ENCODE peak calls at places on chromosomes 13 and 19, in six cellular contexts. One of them, this sample, is unnamed.

GRCh38 chr19:347946-348861 is 3.6 kb upstream of the MIER2 start:
- DNase-seq in trophoblast cell: peak; percentile 56
- DNase-seq in H9: peak; percentile 70
- DNase-seq in neuronal stem cell: no peak
- DNase-seq in IMR-90: no peak
- DNase-seq in H1: no peak
- DNase-seq in this sample: peak; percentile 25

GRCh38 chr13:101640797-101641400 is 188.4 kb downstream of the ITGBL1 start:
- DNase-seq in H1: no peak
- DNase-seq in neuronal stem cell: no peak
- DNase-seq in trophoblast cell: peak; percentile 82
- DNase-seq in H9: no peak
- DNase-seq in IMR-90: peak; percentile 78
- DNase-seq in this sample: peak; percentile 82

GRCh38 chr19:53808710-53809125 is 15.4 kb downstream of the NLRP12 start:
- DNase-seq in H1: no peak
- DNase-seq in trophoblast cell: peak; percentile 64
- DNase-seq in IMR-90: peak; percentile 42
- DNase-seq in neuronal stem cell: no peak
- DNase-seq in H9: peak; percentile 66
- DNase-seq in this sample: peak; percentile 15

GRCh38 chr19:29715695-29716581 is 877 bp upstream of the C19orf12 start:
- DNase-seq in IMR-90: no peak
- DNase-seq in neuronal stem cell: no peak
- DNase-seq in H1: no peak
- DNase-seq in H9: no peak
- DNase-seq in trophoblast cell: peak; percentile 30
- DNase-seq in this sample: peak; percentile 46

GRCh38 chr13:73492811-73493210 is 434.0 kb downstream of the KLF5 start:
- DNase-seq in H9: no peak
- DNase-seq in IMR-90: no peak
- DNase-seq in neuronal stem cell: no peak
- DNase-seq in H1: no peak
- DNase-seq in trophoblast cell: no peak
- DNase-seq in this sample: no peak

GRCh38 chr19:49361438-49362047 is 673 bp downstream of the TEAD2 start:
- DNase-seq in H9: peak; percentile 73
- DNase-seq in IMR-90: peak; percentile 80
- DNase-seq in H1: no peak
- DNase-seq in neuronal stem cell: peak; percentile 70
- DNase-seq in trophoblast cell: peak; percentile 57
- DNase-seq in this sample: peak; percentile 93

GRCh38 chr13:85586422-85586831 is 212.8 kb downstream of the SLITRK6 start:
- DNase-seq in IMR-90: peak; percentile 85
- DNase-seq in trophoblast cell: peak; percentile 67
- DNase-seq in H9: no peak
- DNase-seq in H1: no peak
- DNase-seq in neuronal stem cell: no peak
- DNase-seq in this sample: peak; percentile 69

GRCh38 chr19:48255376-48256303 is at the start of gene CARD8:
- DNase-seq in neuronal stem cell: peak; percentile 58
- DNase-seq in trophoblast cell: peak; percentile 85
- DNase-seq in IMR-90: peak; percentile 88
- DNase-seq in H9: peak; percentile 86
- DNase-seq in H1: peak; percentile 70
- DNase-seq in this sample: peak; percentile 93

GRCh38 chr13:39051157-39051556 is 12.9 kb downstream of the NHLRC3 start:
- DNase-seq in H9: no peak
- DNase-seq in IMR-90: peak; percentile 50
- DNase-seq in trophoblast cell: peak; percentile 59
- DNase-seq in H1: no peak
- DNase-seq in neuronal stem cell: peak; percentile 26
- DNase-seq in this sample: peak; percentile 60

GRCh38 chr13:46404732-46405097 is 17.7 kb upstream of the RUBCNL start:
- DNase-seq in trophoblast cell: no peak
- DNase-seq in neuronal stem cell: no peak
- DNase-seq in H1: no peak
- DNase-seq in IMR-90: no peak
- DNase-seq in H9: no peak
- DNase-seq in this sample: no peak

GRCh38 chr19:32823747-32824102 is 45.8 kb downstream of the SLC7A9 start:
- DNase-seq in H1: no peak
- DNase-seq in IMR-90: no peak
- DNase-seq in neuronal stem cell: no peak
- DNase-seq in trophoblast cell: no peak
- DNase-seq in H9: no peak
- DNase-seq in this sample: no peak
- H3K14ac ChIP-seq in H1: no peak overlapping the region
- H3K14ac ChIP-seq in IMR-90: no peak overlapping the region
- H3K14ac ChIP-seq in neuronal stem cell: no peak overlapping the region
- H3K14ac ChIP-seq in trophoblast cell: no peak overlapping the region
- H3K14ac ChIP-seq in H9: no peak overlapping the region
- H3K14ac ChIP-seq in this sample: no peak overlapping the region

DNA sequence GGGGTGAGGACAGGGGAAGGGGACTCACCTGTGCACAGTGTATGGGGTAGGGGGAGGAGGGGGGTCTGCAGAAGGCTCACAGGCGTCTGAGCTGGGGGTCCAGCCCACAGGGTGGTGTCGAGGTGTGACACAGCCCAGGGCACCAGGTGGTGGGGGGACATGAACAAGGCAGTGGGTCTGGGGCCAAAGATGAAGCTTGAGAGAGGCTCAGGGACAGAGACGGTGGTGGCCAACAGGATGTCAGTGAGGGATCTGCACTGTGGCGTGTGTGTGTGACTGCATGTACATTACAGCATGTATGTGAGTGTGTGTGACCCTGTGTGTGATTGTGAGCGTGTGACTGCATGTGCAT is 1.7 kb downstream of the ADAMTS10 start:
- DNase-seq in trophoblast cell: no peak
- DNase-seq in H9: no peak
- DNase-seq in neuronal stem cell: no peak
- DNase-seq in H1: no peak
- DNase-seq in IMR-90: no peak
- DNase-seq in this sample: no peak
- H3K4ac ChIP-seq in trophoblast cell: no peak overlapping the region
- H3K4ac ChIP-seq in H9: no peak overlapping the region
- H3K4ac ChIP-seq in neuronal stem cell: no peak overlapping the region
- H3K4ac ChIP-seq in H1: peak overlapping the region; percentile 30
- H3K4ac ChIP-seq in IMR-90: peak overlapping the region; percentile 96
- H3K4ac ChIP-seq in this sample: peak overlapping the region; percentile 62

GRCh38 chr19:11539495-11540365 is 1.1 kb downstream of the CNN1 start:
- DNase-seq in H1: peak; percentile 63
- DNase-seq in H9: no peak
- DNase-seq in trophoblast cell: no peak
- DNase-seq in IMR-90: peak; percentile 22
- DNase-seq in neuronal stem cell: no peak
- DNase-seq in this sample: peak; percentile 54
- H3K27ac ChIP-seq in H1: no peak overlapping the region
- H3K27ac ChIP-seq in H9: no peak overlapping the region
- H3K27ac ChIP-seq in trophoblast cell: peak overlapping the region; percentile 91
- H3K27ac ChIP-seq in IMR-90: peak overlapping the region; percentile 91
- H3K27ac ChIP-seq in neuronal stem cell: no peak overlapping the region
- H3K27ac ChIP-seq in this sample: peak overlapping the region; percentile 21

GRCh38 chr19:46383846-46384245 is 29.5 kb downstream of the CCDC8 start:
- DNase-seq in H1: no peak
- DNase-seq in neuronal stem cell: no peak
- DNase-seq in trophoblast cell: no peak
- DNase-seq in H9: peak; percentile 20
- DNase-seq in IMR-90: no peak
- DNase-seq in this sample: no peak

GRCh38 chr19:46380690-46381089 is 32.7 kb downstream of the CCDC8 start:
- DNase-seq in trophoblast cell: no peak
- DNase-seq in neuronal stem cell: no peak
- DNase-seq in IMR-90: no peak
- DNase-seq in H9: no peak
- DNase-seq in H1: no peak
- DNase-seq in this sample: no peak

GRCh38 chr19:46383171-46383815 is 30.1 kb downstream of the CCDC8 start:
- DNase-seq in IMR-90: no peak
- DNase-seq in H9: peak; percentile 20
- DNase-seq in neuronal stem cell: no peak
- DNase-seq in trophoblast cell: no peak
- DNase-seq in H1: no peak
- DNase-seq in this sample: no peak

GRCh38 chr19:46381746-46382345 is 31.5 kb downstream of the CCDC8 start:
- DNase-seq in H9: peak; percentile 8
- DNase-seq in IMR-90: no peak
- DNase-seq in trophoblast cell: no peak
- DNase-seq in neuronal stem cell: no peak
- DNase-seq in H1: no peak
- DNase-seq in this sample: no peak

DNA sequence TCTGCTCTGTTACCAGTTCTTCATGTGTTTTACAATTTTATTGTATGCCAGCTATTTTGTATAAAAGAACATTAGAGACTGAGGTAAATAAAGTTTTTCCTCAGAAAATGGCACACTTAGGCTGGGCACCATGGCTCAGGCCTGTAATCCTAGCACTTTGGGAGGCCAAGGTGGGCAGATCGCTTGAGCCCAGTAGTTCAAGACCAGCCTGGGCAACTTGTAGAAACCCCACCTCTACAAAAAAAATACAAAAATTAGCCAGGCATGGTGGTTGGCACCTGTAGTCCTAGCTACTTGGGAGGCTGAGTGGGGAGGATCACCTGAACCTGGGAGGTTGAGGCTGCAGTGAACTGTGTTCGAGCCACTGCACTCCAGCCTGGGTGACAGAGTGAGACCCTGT is 32.0 kb downstream of the CCDC8 start:
- DNase-seq in IMR-90: no peak
- DNase-seq in trophoblast cell: no peak
- DNase-seq in neuronal stem cell: no peak
- DNase-seq in H1: no peak
- DNase-seq in H9: no peak
- DNase-seq in this sample: no peak
- H3K14ac ChIP-seq in IMR-90: no peak overlapping the region
- H3K14ac ChIP-seq in trophoblast cell: no peak overlapping the region
- H3K14ac ChIP-seq in neuronal stem cell: no peak overlapping the region
- H3K14ac ChIP-seq in H1: no peak overlapping the region
- H3K14ac ChIP-seq in H9: no peak overlapping the region
- H3K14ac ChIP-seq in this sample: no peak overlapping the region

DNA sequence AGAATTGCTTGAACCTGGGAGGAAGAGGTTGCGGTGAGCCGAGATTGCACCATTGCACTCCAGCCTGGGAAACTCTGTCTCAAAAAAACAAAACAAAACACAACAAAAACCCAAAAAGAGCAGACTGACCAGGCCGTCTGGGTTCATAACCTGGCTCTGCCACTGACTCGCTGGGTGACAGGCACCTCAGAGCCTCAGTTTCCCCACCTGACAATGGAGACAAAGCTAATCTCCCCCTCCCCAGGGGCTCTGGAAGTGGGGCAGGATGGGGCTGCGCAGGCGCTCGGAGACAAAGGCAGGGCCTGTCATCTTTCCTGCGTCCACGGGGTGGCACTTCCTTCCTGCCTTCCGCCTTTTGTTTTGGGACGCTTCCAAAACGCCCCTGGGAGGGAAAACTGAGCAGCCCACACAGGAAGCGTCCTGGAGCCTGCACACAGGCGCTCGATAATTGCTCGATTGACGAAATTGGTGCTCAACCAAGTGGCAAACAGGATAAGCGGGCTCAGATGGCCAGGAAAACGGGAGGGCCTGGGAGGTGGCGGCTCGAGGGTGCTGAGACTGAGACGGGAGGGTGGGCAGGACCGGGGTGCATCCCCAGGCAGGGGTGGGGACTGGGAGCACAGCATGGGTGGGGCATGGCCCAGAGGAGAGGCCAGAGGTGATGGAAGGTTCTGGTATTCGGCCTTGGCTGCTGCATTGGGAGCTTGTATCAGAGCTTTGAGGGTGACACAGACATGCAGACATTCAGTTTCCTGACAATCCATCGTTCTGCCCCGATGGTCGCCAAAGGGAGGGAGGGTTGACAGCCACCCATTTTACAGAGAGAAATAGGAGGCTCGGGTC is 17.8 kb downstream of the SPC24 start:
- DNase-seq in IMR-90: peak; percentile 84
- DNase-seq in H1: peak; percentile 79
- DNase-seq in neuronal stem cell: peak; percentile 94
- DNase-seq in trophoblast cell: peak; percentile 96
- DNase-seq in H9: peak; percentile 86
- DNase-seq in this sample: peak; percentile 91
- H3K4ac ChIP-seq in IMR-90: peak overlapping the region; percentile 100
- H3K4ac ChIP-seq in H1: no peak overlapping the region
- H3K4ac ChIP-seq in neuronal stem cell: no peak overlapping the region
- H3K4ac ChIP-seq in trophoblast cell: no peak overlapping the region
- H3K4ac ChIP-seq in H9: no peak overlapping the region
- H3K4ac ChIP-seq in this sample: peak overlapping the region; percentile 49

GRCh38 chr19:18754501-18754900 is 36.6 kb downstream of the COMP start:
- DNase-seq in H1: no peak
- DNase-seq in neuronal stem cell: no peak
- DNase-seq in trophoblast cell: peak; percentile 84
- DNase-seq in IMR-90: no peak
- DNase-seq in H9: no peak
- DNase-seq in this sample: no peak
- H3K27ac ChIP-seq in H1: no peak overlapping the region
- H3K27ac ChIP-seq in neuronal stem cell: no peak overlapping the region
- H3K27ac ChIP-seq in trophoblast cell: no peak overlapping the region
- H3K27ac ChIP-seq in IMR-90: no peak overlapping the region
- H3K27ac ChIP-seq in H9: no peak overlapping the region
- H3K27ac ChIP-seq in this sample: no peak overlapping the region

DNA sequence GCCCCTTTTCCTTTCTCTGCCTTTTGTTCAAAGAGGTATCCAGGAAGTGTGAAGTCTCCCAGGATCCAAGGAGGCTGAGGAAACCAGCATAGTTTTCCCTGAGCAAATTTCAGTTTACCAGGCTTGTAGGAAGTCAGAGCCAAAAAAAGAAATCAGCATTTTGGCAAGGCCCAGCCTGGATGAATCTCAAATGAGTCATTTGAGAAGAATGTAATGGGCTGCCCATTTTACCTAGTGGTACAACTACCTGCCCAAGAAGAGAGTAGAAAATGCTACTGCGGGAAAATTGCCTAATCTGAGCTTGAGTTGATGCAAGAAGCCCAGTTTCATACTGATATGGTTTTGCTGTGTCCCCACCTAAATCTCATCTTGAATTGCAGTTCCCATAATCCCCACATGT is 284.1 kb upstream of the ZNF507 start:
- DNase-seq in H1: no peak
- DNase-seq in neuronal stem cell: no peak
- DNase-seq in H9: no peak
- DNase-seq in IMR-90: no peak
- DNase-seq in trophoblast cell: no peak
- DNase-seq in this sample: no peak
- H3K14ac ChIP-seq in H1: no peak overlapping the region
- H3K14ac ChIP-seq in neuronal stem cell: no peak overlapping the region
- H3K14ac ChIP-seq in H9: no peak overlapping the region
- H3K14ac ChIP-seq in IMR-90: no peak overlapping the region
- H3K14ac ChIP-seq in trophoblast cell: no peak overlapping the region
- H3K14ac ChIP-seq in this sample: no peak overlapping the region

DNA sequence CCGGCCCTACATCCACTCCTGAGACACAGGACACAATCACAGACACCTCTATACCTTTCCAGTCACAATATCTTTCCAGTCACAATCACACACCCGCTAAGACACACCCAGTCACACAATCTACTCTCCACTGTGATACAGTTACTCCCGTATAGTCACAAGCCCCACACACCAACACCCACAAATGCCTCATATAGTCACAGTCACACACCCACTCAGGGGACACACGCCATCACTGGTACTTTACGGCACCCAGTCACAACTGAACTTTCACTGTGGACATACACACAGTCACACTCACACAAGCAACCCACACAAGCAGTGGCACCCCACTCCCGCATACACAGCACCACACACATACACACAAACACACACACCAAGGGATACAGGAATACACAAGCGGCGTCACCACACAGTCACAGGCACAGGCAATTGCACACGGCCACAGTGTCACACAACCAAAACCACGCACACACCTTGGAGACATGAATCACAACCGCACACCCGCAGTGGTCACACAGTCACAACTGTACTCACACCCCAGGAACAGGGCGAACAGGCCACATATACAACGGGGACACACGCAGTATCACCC is 575 bp downstream of the ZNF565 start:
- DNase-seq in H1: no peak
- DNase-seq in IMR-90: peak; percentile 45
- DNase-seq in H9: no peak
- DNase-seq in trophoblast cell: no peak
- DNase-seq in neuronal stem cell: peak; percentile 1
- DNase-seq in this sample: no peak
- H3K4ac ChIP-seq in H1: peak overlapping the region; percentile 86
- H3K4ac ChIP-seq in IMR-90: peak overlapping the region; percentile 92
- H3K4ac ChIP-seq in H9: no peak overlapping the region
- H3K4ac ChIP-seq in trophoblast cell: peak overlapping the region; percentile 60
- H3K4ac ChIP-seq in neuronal stem cell: peak overlapping the region; percentile 32
- H3K4ac ChIP-seq in this sample: peak overlapping the region; percentile 35